ENCODE peak calls at places on chromosomes 5 and 9, in eight cellular contexts. H, L, B, E, C, T, D and S are unnamed samples.

GRCh38 chr5:79982136-79982535 is 8.9 kb downstream of the MTX3 start:
- DNase-seq in C (no peak), T (no peak), B (no peak), L (no peak), D (no peak), E (no peak), H (no peak), S (no peak)

GRCh38 chr9:134807726-134808125 is 72.9 kb upstream of the FCN2 start:
- DNase-seq in B (no peak), D (peak; percentile 46), L (no peak), E (no peak), T (no peak), H (no peak), C (no peak), S (no peak)

GRCh38 chr5:140973550-140973949 is 7.3 kb downstream of the PCDHAC2 start:
- DNase-seq in C (no peak), E (no peak), D (no peak), L (no peak), H (peak; percentile 50), T (no peak), B (no peak), S (no peak)

GRCh38 chr9:113355197-113355596 is 5.9 kb downstream of the BSPRY start:
- DNase-seq in B (no peak), E (peak; percentile 68), L (no peak), H (no peak), D (no peak), T (no peak), C (peak; percentile 61), S (no peak)

GRCh38 chr5:65482280-65482726 is 583 bp upstream of the ADAMTS6 start:
- DNase-seq in E (no peak), L (no peak), C (no peak), T (no peak), H (peak; percentile 19), B (no peak), D (no peak), S (no peak)

GRCh38 chr9:103713631-103714030 is 380.5 kb upstream of the SMC2 start:
- DNase-seq in L (no peak), E (no peak), B (no peak), T (no peak), D (no peak), H (no peak), C (no peak), S (no peak)

GRCh38 chr5:38557309-38557710 is 864 bp upstream of the LIFR start:
- DNase-seq in B (peak; percentile 36), H (no peak), C (no peak), E (peak; percentile 4), D (peak; percentile 63), L (no peak), T (no peak), S (no peak)

GRCh38 chr9:94175669-94176068 is 83.4 kb upstream of the ZNF169 start:
- DNase-seq in H (no peak), L (no peak), D (no peak), B (no peak), T (no peak), C (no peak), E (no peak), S (no peak)

GRCh38 chr5:180853522-180853921 is 7.6 kb downstream of the ZFP62 start:
- DNase-seq in B (no peak), L (no peak), C (no peak), D (no peak), T (no peak), E (no peak), H (no peak), S (no peak)

GRCh38 chr5:178152491-178153444 is 917 bp downstream of the NHP2 start:
- DNase-seq in H (no peak), T (no peak), L (peak; percentile 78), E (no peak), C (no peak), B (no peak), D (no peak), S (no peak)

GRCh38 chr9:119588874-119589560 is 219.8 kb upstream of the BRINP1 start:
- DNase-seq in B (no peak), C (no peak), T (no peak), H (no peak), L (no peak), D (no peak), E (no peak), S (no peak)

GRCh38 chr9:114580609-114581193 is 6.9 kb upstream of the ATP6V1G1 start:
- DNase-seq in C (peak; percentile 21), H (no peak), D (peak; percentile 40), T (no peak), B (no peak), E (no peak), L (no peak), S (no peak)

GRCh38 chr5:133796186-133796585 is 172.2 kb downstream of the C5orf15 start:
- DNase-seq in B (no peak), E (no peak), C (no peak), L (no peak), H (no peak), T (no peak), D (no peak), S (no peak)

GRCh38 chr5:136811551-136811950 is 446.2 kb upstream of the TRPC7 start:
- DNase-seq in T (no peak), C (no peak), H (no peak), L (no peak), B (no peak), E (no peak), D (no peak), S (no peak)

GRCh38 chr5:159240301-159240870 is 22.7 kb upstream of the UBLCP1 start:
- DNase-seq in D (no peak), C (no peak), T (no peak), H (no peak), L (no peak), B (no peak), E (peak; percentile 49), S (no peak)

GRCh38 chr5:75018805-75019587 is 33.4 kb downstream of the GCNT4 start:
- DNase-seq in D (no peak), E (no peak), T (no peak), B (no peak), L (no peak), H (no peak), C (no peak), S (no peak)

GRCh38 chr5:116090192-116090790 is 5.5 kb downstream of the COMMD10 start:
- DNase-seq in H (no peak), T (no peak), E (peak; percentile 62), C (no peak), B (no peak), L (no peak), D (no peak), S (no peak)

GRCh38 chr5:116084231-116084630 is 594 bp upstream of the COMMD10 start:
- DNase-seq in E (peak; percentile 62), B (peak; percentile 31), C (peak; percentile 48), T (no peak), L (peak; percentile 79), H (peak; percentile 52), D (peak; percentile 9), S (peak; percentile 23)

GRCh38 chr5:116088062-116088461 is 3.2 kb downstream of the COMMD10 start:
- DNase-seq in L (no peak), D (no peak), C (no peak), H (no peak), B (no peak), T (no peak), E (peak; percentile 33), S (no peak)

DNA sequence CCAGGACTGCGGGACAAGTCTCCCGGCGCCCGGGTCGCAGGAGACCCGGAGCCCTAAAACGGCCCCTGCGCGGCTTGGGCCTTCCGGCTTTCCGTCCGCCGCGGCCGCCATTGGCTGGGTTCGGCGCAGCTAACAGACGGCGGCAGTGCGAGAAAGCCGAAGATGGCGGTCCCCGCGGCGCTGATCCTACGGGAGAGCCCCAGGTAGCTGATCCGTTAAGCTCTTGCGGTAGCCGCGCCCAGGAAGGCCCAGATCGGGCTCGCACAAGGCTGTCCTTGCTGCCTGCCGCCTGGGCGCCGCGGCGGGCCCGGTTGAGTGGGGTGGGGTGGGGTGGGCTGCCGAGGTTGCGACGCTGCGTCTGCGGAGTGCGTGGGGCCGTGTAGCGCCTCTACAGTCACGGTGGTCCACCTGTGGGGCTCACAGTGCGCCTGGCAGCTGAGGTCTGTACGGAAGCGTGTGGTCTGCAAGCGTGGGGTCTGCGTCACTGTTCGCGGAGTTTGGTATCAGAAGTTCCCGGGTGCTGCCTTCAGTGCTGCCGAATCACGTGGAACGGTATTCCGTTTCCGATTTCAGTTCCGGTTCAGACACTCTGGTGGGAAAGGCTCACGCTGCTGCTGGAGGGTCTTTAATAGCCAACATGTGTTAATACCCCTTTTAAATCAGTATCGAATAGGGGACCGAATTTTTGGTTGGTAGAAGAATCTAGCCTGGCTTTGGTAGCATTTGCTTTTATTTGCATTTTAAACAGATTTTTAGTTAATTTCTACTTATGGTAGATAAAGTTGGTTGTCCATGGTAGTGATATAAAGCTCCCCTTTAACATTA is at the start of gene COMMD10:
- DNase-seq in E (peak; percentile 90), L (peak; percentile 96), B (peak; percentile 80), C (peak; percentile 89), D (peak; percentile 66), T (peak; percentile 59), H (peak; percentile 86), S (peak; percentile 80)
- TF ChIP-seq POLR2AphosphoS5 in E (peak; percentile 91), L (peak; percentile 90), B (peak; percentile 73), C (peak; percentile 74), D (peak; percentile 12), T (peak; percentile 79), H (peak; percentile 86), S (peak; percentile 35)

GRCh38 chr9:124660341-124660801 is 110.7 kb downstream of the NR6A1 start:
- DNase-seq in E (peak; percentile 42), H (peak; percentile 22), B (no peak), D (no peak), C (peak; percentile 25), T (peak; percentile 16), L (no peak), S (peak; percentile 11)
- H3K4me3 ChIP-seq in E (peak overlapping the region; percentile 39), H (peak overlapping the region; percentile 83), B (peak overlapping the region; percentile 50), D (no peak overlapping the region), C (no peak overlapping the region), T (peak overlapping the region; percentile 40), L (peak overlapping the region; percentile 45), S (peak overlapping the region; percentile 56)

DNA sequence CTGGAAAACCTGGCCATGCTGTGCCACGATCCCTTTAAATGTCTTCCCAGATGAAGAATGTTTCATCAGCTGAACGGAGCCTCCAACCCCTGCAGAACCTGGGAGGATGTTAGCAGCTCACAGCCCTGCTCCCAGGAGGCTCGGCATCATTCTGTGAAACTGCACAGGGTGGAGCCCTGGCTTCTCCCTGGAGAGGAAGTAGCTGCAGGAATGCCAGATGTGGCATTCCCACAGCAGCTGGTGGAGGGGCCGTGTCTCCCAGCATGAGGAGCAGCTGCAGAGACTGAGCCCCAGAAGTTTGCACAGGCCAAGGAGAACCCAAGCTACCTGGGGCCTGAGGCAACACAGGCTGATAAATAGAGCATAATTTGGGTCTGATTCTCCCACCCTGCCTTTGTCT is 165.8 kb upstream of the MAP3K1 start:
- DNase-seq in T (no peak), E (no peak), L (no peak), B (no peak), D (no peak), H (peak; percentile 62), C (no peak), S (no peak)
- TF ChIP-seq POLR2AphosphoS5 in T (no peak), E (no peak), L (no peak), B (no peak), D (no peak), H (no peak), C (no peak), S (no peak)

DNA sequence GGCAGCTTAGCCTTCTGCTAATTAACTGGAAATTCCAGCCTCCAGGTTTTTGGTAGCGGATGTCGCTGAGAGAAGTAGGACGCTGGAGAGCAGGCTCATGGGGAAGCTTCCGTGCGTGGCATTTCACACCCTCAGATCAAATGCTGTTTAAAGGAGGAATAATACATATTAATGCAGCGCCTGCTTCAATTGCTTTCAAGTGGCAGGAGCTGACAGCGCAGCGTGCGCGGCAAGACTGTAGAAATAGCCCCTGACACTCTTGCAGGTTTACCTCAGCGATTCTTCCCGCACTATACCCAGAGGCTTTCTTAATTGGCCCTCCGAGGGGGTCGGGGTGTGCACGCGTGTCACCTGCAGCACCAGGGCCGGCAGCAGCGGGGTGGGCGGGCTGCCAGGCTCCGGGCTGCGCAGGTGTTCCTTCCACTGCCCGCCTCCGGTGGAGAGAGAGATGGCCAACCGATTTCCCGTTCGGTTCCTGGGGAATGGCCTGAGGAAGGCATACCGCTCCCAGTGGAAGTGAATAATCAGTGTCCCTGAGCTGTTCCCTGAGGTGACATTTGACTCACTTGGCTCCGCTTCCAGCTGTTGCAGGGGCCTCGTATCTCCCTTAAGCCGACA is 427.9 kb downstream of the KCTD16 start:
- DNase-seq in H (peak; percentile 9), B (peak; percentile 44), E (no peak), L (peak; percentile 66), C (peak; percentile 56), D (no peak), T (no peak), S (peak; percentile 20)
- H3K4me3 ChIP-seq in H (no peak overlapping the region), B (peak overlapping the region; percentile 0), E (no peak overlapping the region), L (no peak overlapping the region), C (peak overlapping the region; percentile 40), D (no peak overlapping the region), T (no peak overlapping the region), S (no peak overlapping the region)